ENCODE peak calls at places on chromosomes 13 and 19, in four cellular contexts. X is stimulated activated CD4-positive, alpha-beta T cell treated with anti-CD3 and anti-CD28 coated beads, Interleukin-15, amount 100 ng/mL, for 1 hour; N is NB4; Q is HuH-7. V is an unnamed sample.

GRCh38 chr13:25068810-25069209 is 27.1 kb upstream of the PABPC3 start:
- DNase-seq in X (no peak), N (no peak), Q (no peak), V (no peak)

GRCh38 chr19:13162749-13163608 is 12.8 kb downstream of the IER2 start:
- DNase-seq in Q (no peak), N (peak), X (peak), V (peak)

GRCh38 chr19:19489804-19490204 is 25.5 kb downstream of the TSSK6 start:
- DNase-seq in Q (no peak), N (no peak), X (no peak), V (no peak)

GRCh38 chr13:114237415-114238112 is 2.9 kb downstream of the CDC16 start:
- DNase-seq in Q (no peak), X (no peak), N (no peak), V (no peak)

GRCh38 chr19:35557539-35558399 is 5.7 kb downstream of the ATP4A start:
- DNase-seq in X (no peak), Q (peak), N (no peak), V (peak)

GRCh38 chr19:35006342-35006998 is 6.3 kb downstream of the GRAMD1A start:
- DNase-seq in Q (peak), N (no peak), X (no peak), V (peak)

GRCh38 chr19:17522988-17523872 is 11.8 kb downstream of the PGLS start:
- DNase-seq in Q (no peak), N (peak), X (no peak), V (no peak)

GRCh38 chr13:107807306-107808073 is 407.8 kb downstream of the LIG4 start:
- DNase-seq in Q (no peak), N (no peak), X (no peak), V (no peak)

GRCh38 chr19:50242586-50242985 is 39.2 kb downstream of the MYH14 start:
- DNase-seq in N (no peak), X (no peak), Q (no peak), V (no peak)

GRCh38 chr13:26909515-26909914 is 148.9 kb upstream of the GPR12 start:
- DNase-seq in Q (no peak), N (no peak), X (no peak), V (no peak)

GRCh38 chr19:51688665-51689571 is 4.2 kb upstream of the SPACA6 start:
- DNase-seq in N (no peak), Q (peak), X (no peak), V (peak)

GRCh38 chr13:45367358-45367757 is 26.4 kb upstream of the TPT1 start:
- DNase-seq in X (peak), Q (no peak), N (peak), V (peak)

GRCh38 chr19:3450796-3451411 is 29.4 kb downstream of the SMIM24 start:
- DNase-seq in N (peak), X (no peak), Q (no peak), V (peak)

GRCh38 chr13:27792393-27793218 is at the start of gene GSX1:
- DNase-seq in X (no peak), N (peak), Q (peak), V (peak)